ENCODE peak calls at places on chromosomes 13 and 19, in nine cellular contexts. W is KG1, T is HEK293T, A is glutamatergic neuron, S is lower leg skin, Z is fibroblast of lung, F is T47D, H is osteocyte, C is hippocampal formation. P is an unnamed sample.

GRCh38 chr13:26062853-26063444 is 11.1 kb upstream of the SHISA2 start:
- DNase-seq in H (no peak), S (no peak), F (peak), C (peak), Z (peak), W (no peak), A (no peak), T (peak), P (no peak)

GRCh38 chr19:2167896-2168618 is 4.3 kb downstream of the DOT1L start:
- DNase-seq in A (no peak), C (peak), S (peak), T (no peak), F (no peak), H (no peak), W (peak), Z (peak), P (no peak)

GRCh38 chr19:47243776-47244547 is 12.4 kb upstream of the CCDC9 start:
- DNase-seq in A (peak), S (peak), F (peak), T (peak), Z (peak), C (peak), H (peak), W (peak), P (peak)

GRCh38 chr13:26384587-26384986 is 130.7 kb downstream of the CDK8 start:
- DNase-seq in S (no peak), F (no peak), A (no peak), C (no peak), W (no peak), H (no peak), T (no peak), Z (no peak), P (no peak)

GRCh38 chr19:10390652-10391286 is 10.4 kb upstream of the TYK2 start:
- DNase-seq in Z (peak), H (no peak), C (peak), F (peak), T (peak), W (peak), S (peak), A (peak), P (no peak)

GRCh38 chr19:55119053-55119452 is 1.6 kb upstream of the PPP1R12C start:
- DNase-seq in S (no peak), W (no peak), F (no peak), Z (no peak), C (no peak), T (no peak), A (no peak), H (no peak), P (no peak)

GRCh38 chr19:54137913-54138776 is 583 bp downstream of the CNOT3 start:
- DNase-seq in A (peak), C (no peak), S (peak), H (no peak), W (no peak), T (no peak), F (no peak), Z (no peak), P (no peak)

GRCh38 chr13:55062662-55063061 is 2034.0 kb downstream of the OLFM4 start:
- DNase-seq in C (no peak), T (no peak), W (no peak), H (no peak), Z (no peak), F (no peak), S (no peak), A (no peak), P (no peak)

GRCh38 chr13:112994781-112995355 is 25.9 kb downstream of the MCF2L start:
- DNase-seq in S (no peak), H (no peak), Z (no peak), W (no peak), C (no peak), T (no peak), F (no peak), A (no peak), P (no peak)

GRCh38 chr13:41408061-41408460 is 49.3 kb upstream of the RGCC start:
- DNase-seq in A (no peak), T (no peak), H (no peak), F (no peak), S (no peak), C (no peak), W (no peak), Z (peak), P (no peak)

GRCh38 chr13:25901460-25902376 is 150.1 kb downstream of the SHISA2 start:
- DNase-seq in A (no peak), F (no peak), Z (peak), H (no peak), S (no peak), T (no peak), C (no peak), W (no peak), P (no peak)

GRCh38 chr13:97780486-97780885 is 173.0 kb upstream of the IPO5 start:
- DNase-seq in T (no peak), S (no peak), F (no peak), A (no peak), H (no peak), Z (no peak), C (peak), W (no peak), P (no peak)

GRCh38 chr13:61466280-61466679 is 50.6 kb upstream of the PCDH20 start:
- DNase-seq in A (no peak), F (peak), W (no peak), T (no peak), C (no peak), Z (no peak), S (no peak), H (no peak), P (no peak)

GRCh38 chr13:19152403-19152802 is 29.2 kb downstream of the TUBA3C start:
- DNase-seq in S (no peak), H (no peak), F (no peak), T (no peak), C (no peak), A (no peak), W (no peak), Z (no peak), P (no peak)

GRCh38 chr13:111961793-111962192 is 105.2 kb upstream of the SOX1 start:
- DNase-seq in F (no peak), T (no peak), A (no peak), H (no peak), Z (no peak), S (peak), W (no peak), C (no peak), P (no peak)